ENCODE peak calls at places on chromosome 12, in five cellular contexts. T, J, K, I and D are unnamed samples.

GRCh38 chr12:68303850-68304249 is 28.3 kb downstream of the MDM1 start:
- DNase-seq in J (no peak), I (no peak), K (no peak), T (no peak), D (no peak)

GRCh38 chr12:48380596-48380995 is 29.9 kb upstream of the ZNF641 start:
- DNase-seq in J (no peak), K (no peak), T (no peak), I (no peak), D (no peak)

GRCh38 chr12:47038270-47038748 is 41.1 kb upstream of the PCED1B start:
- DNase-seq in J (no peak), T (no peak), K (no peak), I (no peak), D (no peak)

GRCh38 chr12:2347137-2347843 is 294.5 kb downstream of the CACNA1C start:
- DNase-seq in K (no peak), T (no peak), I (no peak), J (no peak), D (no peak)

GRCh38 chr12:109683316-109683715 is 30.3 kb upstream of the FAM222A start:
- DNase-seq in J (no peak), K (no peak), I (no peak), T (no peak), D (no peak)

GRCh38 chr12:121535150-121536057 is 45.4 kb downstream of the KDM2B start:
- DNase-seq in T (no peak), I (no peak), J (no peak), K (no peak), D (no peak)

GRCh38 chr12:118033902-118034301 is 17.4 kb downstream of the RFC5 start:
- DNase-seq in K (no peak), T (no peak), I (no peak), J (no peak), D (no peak)

GRCh38 chr12:112190626-112191025 is 65.3 kb downstream of the TRAFD1 start:
- DNase-seq in I (no peak), K (peak; percentile 18), J (no peak), T (no peak), D (no peak)

GRCh38 chr12:64332296-64332695 is 58.3 kb downstream of the C12orf56 start:
- DNase-seq in K (no peak), I (no peak), J (no peak), T (no peak), D (no peak)

GRCh38 chr12:89225808-89226368 is 126.4 kb downstream of the DUSP6 start:
- DNase-seq in T (peak; percentile 63), I (no peak), K (peak; percentile 72), J (no peak), D (no peak)

GRCh38 chr12:94046626-94047410 is 101.6 kb upstream of the PLXNC1 start:
- DNase-seq in I (no peak), J (no peak), K (no peak), T (no peak), D (no peak)

GRCh38 chr12:120099738-120100137 is 16.8 kb downstream of the RAB35 start:
- DNase-seq in K (no peak), J (no peak), I (no peak), T (no peak), D (no peak)

GRCh38 chr12:124732275-124733075 is 131.2 kb downstream of the SCARB1 start:
- DNase-seq in I (no peak), J (no peak), K (no peak), T (no peak), D (no peak)

GRCh38 chr12:51270067-51270846 is at the start of gene SMAGP:
- DNase-seq in J (peak; percentile 65), K (peak; percentile 83), T (peak; percentile 78), I (peak; percentile 78), D (peak; percentile 56)

GRCh38 chr12:14960548-14961465 is 594 bp downstream of the ARHGDIB start:
- DNase-seq in I (no peak), K (peak; percentile 27), J (no peak), T (peak; percentile 81), D (no peak)

GRCh38 chr12:67996347-67996746 is 7.1 kb downstream of the IFNG-AS1 start:
- DNase-seq in I (no peak), T (no peak), J (no peak), K (no peak), D (no peak)

GRCh38 chr12:64670856-64671639 is 60.8 kb downstream of the RASSF3 start:
- DNase-seq in T (no peak), K (no peak), J (no peak), I (no peak), D (no peak)

GRCh38 chr12:129681151-129681550 is 222.7 kb downstream of the TMEM132D start:
- DNase-seq in K (no peak), J (no peak), T (no peak), I (no peak), D (no peak)

GRCh38 chr12:89345830-89346740 is 6.2 kb downstream of the DUSP6 start:
- DNase-seq in I (peak; percentile 62), J (peak; percentile 79), K (peak; percentile 15), T (no peak), D (no peak)